ENCODE peak calls at places on chromosomes 13 and 19, in ten cellular contexts. M is endothelial cell; O is BE2C; T is CD4-positive, alpha-beta T cell; L is tibial nerve; I is ELR; Z is substantia nigra; C is pancreas; A is cardiac fibroblast; N is amniotic stem cell. R is an unnamed sample.

GRCh38 chr19:16143399-16144215 is at the start of gene HSH2D:
- DNase-seq in I (peak), L (no peak), A (no peak), O (no peak), Z (no peak), T (peak), M (no peak), C (peak), N (no peak), R (no peak)

GRCh38 chr13:110705356-110705825 is 525 bp downstream of the CARS2 start:
- DNase-seq in C (no peak), N (no peak), L (no peak), A (peak), T (no peak), Z (no peak), O (no peak), M (no peak), I (no peak), R (peak)

GRCh38 chr13:36154567-36155231 is 23.5 kb upstream of the DCLK1 start:
- DNase-seq in A (peak), Z (no peak), I (no peak), M (no peak), T (no peak), N (no peak), O (no peak), L (no peak), C (peak), R (no peak)

GRCh38 chr13:75635621-75636338 is at the start of gene LMO7:
- DNase-seq in Z (no peak), M (peak), C (peak), I (peak), T (peak), L (peak), N (peak), O (peak), A (peak), R (peak)

GRCh38 chr13:23547000-23547590 is 23.1 kb upstream of the TNFRSF19 start:
- DNase-seq in L (peak), M (peak), C (peak), I (peak), T (no peak), N (no peak), A (peak), Z (no peak), O (peak), R (no peak)

GRCh38 chr13:46633416-46633815 is 80.4 kb downstream of the LRCH1 start:
- DNase-seq in N (no peak), C (no peak), A (peak), I (peak), M (no peak), T (no peak), O (no peak), L (no peak), Z (no peak), R (no peak)

GRCh38 chr19:19137556-19138109 is 645 bp downstream of the TMEM161A start:
- DNase-seq in L (no peak), N (no peak), A (no peak), I (peak), Z (no peak), T (no peak), M (no peak), O (no peak), C (peak), R (no peak)

GRCh38 chr13:45333973-45334922 is 6.7 kb downstream of the TPT1 start:
- DNase-seq in I (peak), Z (no peak), N (no peak), O (no peak), A (peak), L (no peak), C (no peak), T (no peak), M (no peak), R (no peak)

GRCh38 chr19:56748443-56748842 is 76.9 kb upstream of the ZNF835 start:
- DNase-seq in I (peak), L (no peak), T (no peak), N (no peak), M (no peak), C (no peak), O (no peak), A (peak), Z (no peak), R (no peak)

GRCh38 chr19:54952591-54953344 is 5.4 kb upstream of the NLRP7 start:
- DNase-seq in L (no peak), A (peak), I (peak), N (no peak), Z (peak), M (no peak), C (no peak), T (no peak), O (no peak), R (no peak)

GRCh38 chr13:22451345-22451744 is 729.4 kb upstream of the SGCG start:
- DNase-seq in C (no peak), M (no peak), T (no peak), Z (no peak), O (no peak), I (no peak), A (no peak), L (no peak), N (no peak), R (no peak)

GRCh38 chr19:2042485-2043268 is 8.4 kb downstream of the MKNK2 start:
- DNase-seq in M (no peak), T (no peak), A (no peak), C (peak), L (no peak), Z (peak), I (no peak), O (no peak), N (no peak), R (no peak)

GRCh38 chr19:18292810-18293641 is 11.6 kb upstream of the JUND start:
- DNase-seq in O (peak), A (peak), L (peak), Z (peak), M (peak), N (no peak), I (peak), C (peak), T (no peak), R (no peak)

R was measured in NCI-H526 treated with DMSO at 0.1 percent for 48 hours.